ENCODE peak calls at places on chromosomes 16 and 17, in nine cellular contexts. One of them, this sample, is unnamed.

GRCh38 chr16:68041783-68042182 is 18.7 kb downstream of the DUS2 start:
- DNase-seq in NB4: peak
- DNase-seq in A549: no peak
- DNase-seq in H1: no peak
- DNase-seq in endothelial cell of umbilical vein: no peak
- DNase-seq in ovary: no peak
- DNase-seq in HCT116: no peak
- DNase-seq in spleen: no peak
- DNase-seq in stomach: no peak
- DNase-seq in this sample: no peak

GRCh38 chr17:78381601-78382168 is 3.2 kb downstream of the PGS1 start:
- DNase-seq in spleen: no peak
- DNase-seq in H1: no peak
- DNase-seq in endothelial cell of umbilical vein: peak
- DNase-seq in stomach: no peak
- DNase-seq in ovary: no peak
- DNase-seq in HCT116: no peak
- DNase-seq in A549: no peak
- DNase-seq in NB4: peak
- DNase-seq in this sample: no peak

GRCh38 chr17:50636804-50637195 is 2.1 kb downstream of the ABCC3 start:
- DNase-seq in spleen: no peak
- DNase-seq in ovary: no peak
- DNase-seq in H1: no peak
- DNase-seq in NB4: no peak
- DNase-seq in stomach: no peak
- DNase-seq in A549: no peak
- DNase-seq in endothelial cell of umbilical vein: no peak
- DNase-seq in HCT116: no peak
- DNase-seq in this sample: no peak

GRCh38 chr16:23499801-23500200 is 10.5 kb downstream of the GGA2 start:
- DNase-seq in endothelial cell of umbilical vein: no peak
- DNase-seq in NB4: no peak
- DNase-seq in ovary: no peak
- DNase-seq in H1: no peak
- DNase-seq in A549: no peak
- DNase-seq in stomach: no peak
- DNase-seq in HCT116: no peak
- DNase-seq in spleen: peak
- DNase-seq in this sample: no peak

GRCh38 chr17:51147641-51148040 is 5.7 kb upstream of the NME1 start:
- DNase-seq in stomach: no peak
- DNase-seq in endothelial cell of umbilical vein: no peak
- DNase-seq in ovary: no peak
- DNase-seq in spleen: no peak
- DNase-seq in HCT116: no peak
- DNase-seq in A549: no peak
- DNase-seq in H1: no peak
- DNase-seq in NB4: no peak
- DNase-seq in this sample: no peak

GRCh38 chr17:34151081-34151480 is 104.0 kb upstream of the CCL2 start:
- DNase-seq in NB4: no peak
- DNase-seq in H1: no peak
- DNase-seq in A549: no peak
- DNase-seq in ovary: no peak
- DNase-seq in endothelial cell of umbilical vein: no peak
- DNase-seq in stomach: no peak
- DNase-seq in HCT116: no peak
- DNase-seq in spleen: no peak
- DNase-seq in this sample: no peak

GRCh38 chr17:29038511-29039300 is 4.2 kb upstream of the PIPOX start:
- DNase-seq in stomach: no peak
- DNase-seq in spleen: no peak
- DNase-seq in A549: no peak
- DNase-seq in ovary: no peak
- DNase-seq in H1: no peak
- DNase-seq in endothelial cell of umbilical vein: no peak
- DNase-seq in HCT116: no peak
- DNase-seq in NB4: no peak
- DNase-seq in this sample: no peak

GRCh38 chr17:73122953-73123605 is 30.6 kb upstream of the SLC39A11 start:
- DNase-seq in ovary: no peak
- DNase-seq in HCT116: no peak
- DNase-seq in endothelial cell of umbilical vein: no peak
- DNase-seq in stomach: no peak
- DNase-seq in NB4: no peak
- DNase-seq in A549: no peak
- DNase-seq in spleen: no peak
- DNase-seq in H1: no peak
- DNase-seq in this sample: no peak

GRCh38 chr16:15843635-15844279 is 13.1 kb downstream of the MYH11 start:
- DNase-seq in NB4: no peak
- DNase-seq in endothelial cell of umbilical vein: no peak
- DNase-seq in stomach: no peak
- DNase-seq in H1: no peak
- DNase-seq in spleen: peak
- DNase-seq in ovary: no peak
- DNase-seq in A549: no peak
- DNase-seq in HCT116: no peak
- DNase-seq in this sample: no peak

GRCh38 chr16:58492735-58493134 is 7.2 kb upstream of the NDRG4 start:
- DNase-seq in ovary: no peak
- DNase-seq in A549: no peak
- DNase-seq in stomach: no peak
- DNase-seq in spleen: peak
- DNase-seq in endothelial cell of umbilical vein: no peak
- DNase-seq in NB4: peak
- DNase-seq in HCT116: no peak
- DNase-seq in H1: no peak
- DNase-seq in this sample: no peak

GRCh38 chr17:77944390-77945222 is 13.9 kb upstream of the TNRC6C start:
- DNase-seq in NB4: no peak
- DNase-seq in H1: no peak
- DNase-seq in endothelial cell of umbilical vein: no peak
- DNase-seq in spleen: no peak
- DNase-seq in stomach: no peak
- DNase-seq in A549: no peak
- DNase-seq in HCT116: no peak
- DNase-seq in ovary: no peak
- DNase-seq in this sample: no peak

GRCh38 chr16:8966781-8967436 is 3.2 kb upstream of the USP7 start:
- DNase-seq in HCT116: no peak
- DNase-seq in A549: no peak
- DNase-seq in stomach: no peak
- DNase-seq in NB4: peak
- DNase-seq in H1: no peak
- DNase-seq in spleen: no peak
- DNase-seq in ovary: no peak
- DNase-seq in endothelial cell of umbilical vein: no peak
- DNase-seq in this sample: no peak

GRCh38 chr17:66416207-66416940 is 114.0 kb downstream of the PRKCA start:
- DNase-seq in endothelial cell of umbilical vein: no peak
- DNase-seq in A549: no peak
- DNase-seq in ovary: no peak
- DNase-seq in H1: no peak
- DNase-seq in HCT116: no peak
- DNase-seq in spleen: no peak
- DNase-seq in NB4: no peak
- DNase-seq in stomach: no peak
- DNase-seq in this sample: no peak

GRCh38 chr17:21245703-21246102 is 7.5 kb downstream of the NATD1 start:
- DNase-seq in NB4: no peak
- DNase-seq in spleen: no peak
- DNase-seq in stomach: no peak
- DNase-seq in HCT116: no peak
- DNase-seq in ovary: no peak
- DNase-seq in endothelial cell of umbilical vein: no peak
- DNase-seq in H1: no peak
- DNase-seq in A549: no peak
- DNase-seq in this sample: no peak

GRCh38 chr17:76579281-76579680 is 6.4 kb downstream of the ST6GALNAC2 start:
- DNase-seq in spleen: no peak
- DNase-seq in NB4: peak
- DNase-seq in HCT116: no peak
- DNase-seq in A549: no peak
- DNase-seq in ovary: no peak
- DNase-seq in H1: no peak
- DNase-seq in stomach: no peak
- DNase-seq in endothelial cell of umbilical vein: no peak
- DNase-seq in this sample: no peak

GRCh38 chr16:89137666-89138512 is 33.7 kb upstream of the CDH15 start:
- DNase-seq in HCT116: no peak
- DNase-seq in stomach: no peak
- DNase-seq in A549: no peak
- DNase-seq in ovary: peak
- DNase-seq in NB4: no peak
- DNase-seq in spleen: peak
- DNase-seq in endothelial cell of umbilical vein: no peak
- DNase-seq in H1: no peak
- DNase-seq in this sample: no peak

GRCh38 chr17:8223356-8224063 is 13.1 kb upstream of the AURKB start:
- DNase-seq in A549: peak
- DNase-seq in endothelial cell of umbilical vein: no peak
- DNase-seq in spleen: peak
- DNase-seq in HCT116: no peak
- DNase-seq in ovary: peak
- DNase-seq in NB4: peak
- DNase-seq in stomach: peak
- DNase-seq in H1: no peak
- DNase-seq in this sample: peak

GRCh38 chr17:80263253-80264047 is 2.8 kb downstream of the RNF213 start:
- DNase-seq in NB4: peak
- DNase-seq in spleen: peak
- DNase-seq in endothelial cell of umbilical vein: peak
- DNase-seq in ovary: peak
- DNase-seq in A549: peak
- DNase-seq in HCT116: no peak
- DNase-seq in stomach: peak
- DNase-seq in H1: no peak
- DNase-seq in this sample: peak
- TF ChIP-seq POLR2A in NB4: no peak
- TF ChIP-seq POLR2A in spleen: peak
- TF ChIP-seq POLR2A in endothelial cell of umbilical vein: peak
- TF ChIP-seq POLR2A in ovary: no peak
- TF ChIP-seq POLR2A in A549: peak
- TF ChIP-seq POLR2A in HCT116: no peak
- TF ChIP-seq POLR2A in stomach: no peak
- TF ChIP-seq POLR2A in H1: no peak
- TF ChIP-seq POLR2A in this sample: no peak

GRCh38 chr17:68603027-68603426 is 1.9 kb upstream of the FAM20A start:
- DNase-seq in A549: no peak
- DNase-seq in HCT116: no peak
- DNase-seq in ovary: no peak
- DNase-seq in H1: no peak
- DNase-seq in endothelial cell of umbilical vein: no peak
- DNase-seq in stomach: no peak
- DNase-seq in NB4: no peak
- DNase-seq in spleen: no peak
- DNase-seq in this sample: peak

GRCh38 chr17:68602267-68602644 is 1.1 kb upstream of the FAM20A start:
- DNase-seq in ovary: no peak
- DNase-seq in NB4: no peak
- DNase-seq in spleen: no peak
- DNase-seq in stomach: no peak
- DNase-seq in HCT116: no peak
- DNase-seq in endothelial cell of umbilical vein: no peak
- DNase-seq in H1: no peak
- DNase-seq in A549: no peak
- DNase-seq in this sample: no peak

GRCh38 chr17:68600881-68601564 is at the start of gene FAM20A:
- DNase-seq in NB4: no peak
- DNase-seq in H1: no peak
- DNase-seq in HCT116: no peak
- DNase-seq in A549: peak
- DNase-seq in endothelial cell of umbilical vein: no peak
- DNase-seq in ovary: peak
- DNase-seq in spleen: peak
- DNase-seq in stomach: peak
- DNase-seq in this sample: peak

GRCh38 chr17:68600123-68600880 is 865 bp downstream of the FAM20A start:
- DNase-seq in stomach: peak
- DNase-seq in NB4: no peak
- DNase-seq in HCT116: no peak
- DNase-seq in H1: no peak
- DNase-seq in endothelial cell of umbilical vein: no peak
- DNase-seq in spleen: peak
- DNase-seq in ovary: peak
- DNase-seq in A549: peak
- DNase-seq in this sample: no peak

GRCh38 chr17:68601565-68602266 is 549 bp upstream of the FAM20A start:
- DNase-seq in ovary: no peak
- DNase-seq in NB4: no peak
- DNase-seq in HCT116: no peak
- DNase-seq in spleen: no peak
- DNase-seq in endothelial cell of umbilical vein: no peak
- DNase-seq in H1: no peak
- DNase-seq in A549: no peak
- DNase-seq in stomach: no peak
- DNase-seq in this sample: no peak
- TF ChIP-seq POLR2A in ovary: no peak
- TF ChIP-seq POLR2A in NB4: no peak
- TF ChIP-seq POLR2A in HCT116: no peak
- TF ChIP-seq POLR2A in spleen: no peak
- TF ChIP-seq POLR2A in endothelial cell of umbilical vein: no peak
- TF ChIP-seq POLR2A in H1: no peak
- TF ChIP-seq POLR2A in A549: no peak
- TF ChIP-seq POLR2A in stomach: no peak
- TF ChIP-seq POLR2A in this sample: no peak

DNA sequence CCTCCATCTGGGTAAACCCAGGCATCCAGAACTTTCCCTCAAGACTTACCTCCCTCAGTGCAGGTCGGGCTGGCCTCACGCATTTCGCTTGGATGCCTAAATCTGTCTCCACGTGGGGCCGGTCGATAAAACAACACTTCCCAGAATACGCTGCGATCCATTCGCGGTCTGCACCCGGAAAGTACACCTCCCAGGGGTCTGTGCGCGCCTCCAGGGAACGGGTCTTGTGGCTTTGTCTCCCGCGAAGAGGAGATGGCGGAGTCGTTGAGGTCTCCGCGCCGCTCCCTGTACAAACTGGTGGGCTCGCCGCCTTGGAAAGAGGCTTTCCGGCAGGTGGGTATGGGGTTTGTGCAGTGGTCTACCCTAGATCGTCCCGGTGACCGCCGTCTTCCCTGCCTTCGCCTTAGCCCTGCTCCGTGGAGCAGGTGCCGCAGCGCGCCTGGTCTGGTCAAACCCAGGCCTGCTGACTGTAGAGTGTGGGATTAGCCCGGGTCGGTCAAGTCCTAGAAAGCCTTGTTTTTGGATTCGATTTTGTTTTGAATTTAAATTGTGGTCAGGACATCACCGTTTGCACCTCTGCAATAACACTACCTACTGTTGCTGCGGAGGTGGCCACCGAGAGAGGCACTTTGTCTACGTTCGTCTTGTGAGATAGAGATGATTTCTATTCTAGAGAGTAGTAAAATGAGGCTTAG is at the start of gene RPAIN:
- DNase-seq in stomach: peak
- DNase-seq in ovary: peak
- DNase-seq in endothelial cell of umbilical vein: no peak
- DNase-seq in HCT116: peak
- DNase-seq in NB4: peak
- DNase-seq in H1: peak
- DNase-seq in spleen: peak
- DNase-seq in A549: peak
- DNase-seq in this sample: peak
- TF ChIP-seq POLR2A in stomach: peak
- TF ChIP-seq POLR2A in ovary: peak
- TF ChIP-seq POLR2A in endothelial cell of umbilical vein: peak
- TF ChIP-seq POLR2A in HCT116: peak
- TF ChIP-seq POLR2A in NB4: peak
- TF ChIP-seq POLR2A in H1: peak
- TF ChIP-seq POLR2A in spleen: peak
- TF ChIP-seq POLR2A in A549: peak
- TF ChIP-seq POLR2A in this sample: no peak

GRCh38 chr17:32491371-32492280 is 4.8 kb downstream of the CDK5R1 start:
- DNase-seq in NB4: peak
- DNase-seq in stomach: no peak
- DNase-seq in H1: no peak
- DNase-seq in ovary: no peak
- DNase-seq in endothelial cell of umbilical vein: no peak
- DNase-seq in spleen: peak
- DNase-seq in A549: no peak
- DNase-seq in HCT116: no peak
- DNase-seq in this sample: no peak
- TF ChIP-seq POLR2A in NB4: no peak
- TF ChIP-seq POLR2A in stomach: no peak
- TF ChIP-seq POLR2A in H1: no peak
- TF ChIP-seq POLR2A in ovary: no peak
- TF ChIP-seq POLR2A in endothelial cell of umbilical vein: no peak
- TF ChIP-seq POLR2A in spleen: no peak
- TF ChIP-seq POLR2A in A549: no peak
- TF ChIP-seq POLR2A in HCT116: no peak
- TF ChIP-seq POLR2A in this sample: no peak